ENCODE peak calls at places on chromosomes 4 and X, in eight cellular contexts. One of them, this sample, is unnamed. For H3K36me3, the result is how much of the 10 kb centered on the place peaks cover.

GRCh38 chr4:125115941-125116340 is 198.8 kb upstream of the FAT4 start:
- DNase-seq in tibial artery: no peak
- DNase-seq in GM23338: no peak
- DNase-seq in heart left ventricle: no peak
- DNase-seq in mucosa of descending colon: no peak
- DNase-seq in neural progenitor cell: no peak
- DNase-seq in fibroblast of lung: peak
- DNase-seq in CD8-positive, alpha-beta T cell: no peak
- DNase-seq in this sample: no peak

GRCh38 chrX:57121162-57121741 is at the start of gene SPIN2B:
- DNase-seq in neural progenitor cell: peak
- DNase-seq in CD8-positive, alpha-beta T cell: peak
- DNase-seq in GM23338: peak
- DNase-seq in fibroblast of lung: peak
- DNase-seq in mucosa of descending colon: peak
- DNase-seq in heart left ventricle: peak
- DNase-seq in tibial artery: peak
- DNase-seq in this sample: peak

GRCh38 chrX:151680805-151681204 is 14.5 kb upstream of the PRRG3 start:
- DNase-seq in mucosa of descending colon: peak
- DNase-seq in neural progenitor cell: peak
- DNase-seq in tibial artery: no peak
- DNase-seq in CD8-positive, alpha-beta T cell: peak
- DNase-seq in fibroblast of lung: peak
- DNase-seq in heart left ventricle: no peak
- DNase-seq in GM23338: peak
- DNase-seq in this sample: no peak

GRCh38 chr4:165761968-165762367 is 111.1 kb upstream of the TLL1 start:
- DNase-seq in neural progenitor cell: no peak
- DNase-seq in tibial artery: no peak
- DNase-seq in mucosa of descending colon: no peak
- DNase-seq in heart left ventricle: no peak
- DNase-seq in GM23338: no peak
- DNase-seq in CD8-positive, alpha-beta T cell: no peak
- DNase-seq in fibroblast of lung: no peak
- DNase-seq in this sample: no peak

GRCh38 chr4:26204249-26204825 is 116.5 kb upstream of the RBPJ start:
- DNase-seq in tibial artery: no peak
- DNase-seq in CD8-positive, alpha-beta T cell: peak
- DNase-seq in neural progenitor cell: no peak
- DNase-seq in mucosa of descending colon: no peak
- DNase-seq in GM23338: no peak
- DNase-seq in heart left ventricle: no peak
- DNase-seq in fibroblast of lung: no peak
- DNase-seq in this sample: no peak

GRCh38 chrX:130637591-130637990 is 235.8 kb downstream of the RBMX2 start:
- DNase-seq in neural progenitor cell: no peak
- DNase-seq in mucosa of descending colon: no peak
- DNase-seq in tibial artery: no peak
- DNase-seq in GM23338: no peak
- DNase-seq in CD8-positive, alpha-beta T cell: no peak
- DNase-seq in fibroblast of lung: peak
- DNase-seq in heart left ventricle: no peak
- DNase-seq in this sample: no peak

GRCh38 chrX:150156615-150157014 is 206.5 kb upstream of the MAMLD1 start:
- DNase-seq in neural progenitor cell: no peak
- DNase-seq in CD8-positive, alpha-beta T cell: no peak
- DNase-seq in GM23338: no peak
- DNase-seq in heart left ventricle: no peak
- DNase-seq in tibial artery: no peak
- DNase-seq in mucosa of descending colon: no peak
- DNase-seq in fibroblast of lung: no peak
- DNase-seq in this sample: no peak

GRCh38 chr4:29711226-29711625 is 1008.9 kb upstream of the PCDH7 start:
- DNase-seq in tibial artery: no peak
- DNase-seq in CD8-positive, alpha-beta T cell: no peak
- DNase-seq in heart left ventricle: no peak
- DNase-seq in GM23338: no peak
- DNase-seq in neural progenitor cell: no peak
- DNase-seq in fibroblast of lung: peak
- DNase-seq in mucosa of descending colon: no peak
- DNase-seq in this sample: no peak

GRCh38 chrX:72381439-72382198 is 75.9 kb upstream of the CITED1 start:
- DNase-seq in fibroblast of lung: peak
- DNase-seq in heart left ventricle: no peak
- DNase-seq in neural progenitor cell: no peak
- DNase-seq in CD8-positive, alpha-beta T cell: no peak
- DNase-seq in tibial artery: no peak
- DNase-seq in GM23338: no peak
- DNase-seq in mucosa of descending colon: no peak
- DNase-seq in this sample: no peak

GRCh38 chr4:125382995-125383394 is 68.2 kb downstream of the FAT4 start:
- DNase-seq in neural progenitor cell: no peak
- DNase-seq in fibroblast of lung: no peak
- DNase-seq in mucosa of descending colon: no peak
- DNase-seq in tibial artery: no peak
- DNase-seq in GM23338: no peak
- DNase-seq in CD8-positive, alpha-beta T cell: no peak
- DNase-seq in heart left ventricle: no peak
- DNase-seq in this sample: no peak

GRCh38 chr4:178086324-178086723 is 644.1 kb upstream of the AGA start:
- DNase-seq in CD8-positive, alpha-beta T cell: no peak
- DNase-seq in mucosa of descending colon: no peak
- DNase-seq in fibroblast of lung: peak
- DNase-seq in GM23338: peak
- DNase-seq in tibial artery: no peak
- DNase-seq in heart left ventricle: no peak
- DNase-seq in neural progenitor cell: peak
- DNase-seq in this sample: no peak

GRCh38 chr4:60737858-60738257 is 462.3 kb upstream of the ADGRL3 start:
- DNase-seq in mucosa of descending colon: no peak
- DNase-seq in tibial artery: no peak
- DNase-seq in CD8-positive, alpha-beta T cell: no peak
- DNase-seq in fibroblast of lung: peak
- DNase-seq in neural progenitor cell: no peak
- DNase-seq in heart left ventricle: no peak
- DNase-seq in GM23338: no peak
- DNase-seq in this sample: no peak

GRCh38 chr4:156598138-156598681 is 373.4 kb downstream of the PDGFC start:
- DNase-seq in fibroblast of lung: peak
- DNase-seq in CD8-positive, alpha-beta T cell: no peak
- DNase-seq in tibial artery: no peak
- DNase-seq in mucosa of descending colon: no peak
- DNase-seq in neural progenitor cell: no peak
- DNase-seq in heart left ventricle: no peak
- DNase-seq in GM23338: no peak
- DNase-seq in this sample: no peak

GRCh38 chrX:1392376-1393130 is 640 bp upstream of the SLC25A6 start:
- DNase-seq in GM23338: peak
- DNase-seq in fibroblast of lung: peak
- DNase-seq in CD8-positive, alpha-beta T cell: no peak
- DNase-seq in tibial artery: peak
- DNase-seq in heart left ventricle: peak
- DNase-seq in neural progenitor cell: peak
- DNase-seq in mucosa of descending colon: peak
- DNase-seq in this sample: no peak

GRCh38 chrX:10904220-10904619 is 206.9 kb upstream of the HCCS start:
- DNase-seq in CD8-positive, alpha-beta T cell: no peak
- DNase-seq in mucosa of descending colon: no peak
- DNase-seq in GM23338: no peak
- DNase-seq in fibroblast of lung: peak
- DNase-seq in tibial artery: no peak
- DNase-seq in neural progenitor cell: no peak
- DNase-seq in heart left ventricle: no peak
- DNase-seq in this sample: no peak

GRCh38 chr4:139454646-139455045 is 725 bp downstream of the RAB33B start:
- DNase-seq in tibial artery: no peak
- DNase-seq in heart left ventricle: no peak
- DNase-seq in mucosa of descending colon: no peak
- DNase-seq in GM23338: no peak
- DNase-seq in CD8-positive, alpha-beta T cell: no peak
- DNase-seq in neural progenitor cell: no peak
- DNase-seq in fibroblast of lung: no peak
- DNase-seq in this sample: no peak

GRCh38 chrX:70452143-70452733 is 7.6 kb downstream of the DLG3 start:
- DNase-seq in neural progenitor cell: peak
- DNase-seq in fibroblast of lung: peak
- DNase-seq in tibial artery: peak
- DNase-seq in heart left ventricle: peak
- DNase-seq in CD8-positive, alpha-beta T cell: peak
- DNase-seq in mucosa of descending colon: peak
- DNase-seq in GM23338: peak
- DNase-seq in this sample: peak

GRCh38 chrX:53794181-53794580 is 107.7 kb upstream of the HUWE1 start:
- DNase-seq in mucosa of descending colon: no peak
- DNase-seq in tibial artery: no peak
- DNase-seq in fibroblast of lung: no peak
- DNase-seq in GM23338: no peak
- DNase-seq in neural progenitor cell: no peak
- DNase-seq in heart left ventricle: no peak
- DNase-seq in CD8-positive, alpha-beta T cell: no peak
- DNase-seq in this sample: no peak

GRCh38 chr4:101044766-101045165 is 302.6 kb downstream of the PPP3CA start:
- DNase-seq in fibroblast of lung: no peak
- DNase-seq in neural progenitor cell: no peak
- DNase-seq in mucosa of descending colon: no peak
- DNase-seq in CD8-positive, alpha-beta T cell: no peak
- DNase-seq in heart left ventricle: no peak
- DNase-seq in GM23338: peak
- DNase-seq in tibial artery: no peak
- DNase-seq in this sample: no peak

GRCh38 chrX:18873836-18874235 is 110.1 kb downstream of the PHKA2 start:
- DNase-seq in GM23338: no peak
- DNase-seq in fibroblast of lung: no peak
- DNase-seq in neural progenitor cell: no peak
- DNase-seq in CD8-positive, alpha-beta T cell: no peak
- DNase-seq in heart left ventricle: no peak
- DNase-seq in tibial artery: no peak
- DNase-seq in mucosa of descending colon: no peak
- DNase-seq in this sample: peak

GRCh38 chr4:94544811-94545210 is 93.1 kb downstream of the PDLIM5 start:
- DNase-seq in mucosa of descending colon: no peak
- DNase-seq in GM23338: no peak
- DNase-seq in tibial artery: no peak
- DNase-seq in fibroblast of lung: no peak
- DNase-seq in CD8-positive, alpha-beta T cell: no peak
- DNase-seq in heart left ventricle: no peak
- DNase-seq in neural progenitor cell: no peak
- DNase-seq in this sample: no peak

DNA sequence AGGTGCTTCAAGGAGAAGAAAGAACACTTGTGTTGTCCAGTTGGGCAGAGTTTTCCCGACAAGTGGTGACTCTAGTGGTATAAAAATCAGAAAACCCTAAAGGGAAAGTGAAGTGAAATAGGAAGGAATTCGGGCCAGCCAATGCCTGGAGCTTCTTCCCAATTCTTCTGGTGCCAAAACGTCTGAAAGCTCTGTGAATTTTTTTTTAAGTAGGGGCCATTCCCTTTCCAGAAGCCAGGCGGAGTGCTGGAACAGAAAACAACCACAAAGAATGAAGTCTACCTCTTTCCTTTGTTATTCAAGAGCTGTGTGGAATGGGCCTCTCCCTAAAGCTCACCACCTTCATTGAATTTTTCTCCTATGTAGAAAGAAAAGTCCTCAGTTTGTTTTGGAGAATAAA is 43.1 kb upstream of the PPARGC1A start:
- DNase-seq in fibroblast of lung: peak
- DNase-seq in CD8-positive, alpha-beta T cell: no peak
- DNase-seq in GM23338: peak
- DNase-seq in neural progenitor cell: peak
- DNase-seq in tibial artery: no peak
- DNase-seq in heart left ventricle: no peak
- DNase-seq in mucosa of descending colon: no peak
- DNase-seq in this sample: no peak
- TF ChIP-seq CTCF in fibroblast of lung: peak
- TF ChIP-seq CTCF in CD8-positive, alpha-beta T cell: no peak
- TF ChIP-seq CTCF in GM23338: peak
- TF ChIP-seq CTCF in neural progenitor cell: peak
- TF ChIP-seq CTCF in tibial artery: no peak
- TF ChIP-seq CTCF in heart left ventricle: peak
- TF ChIP-seq CTCF in mucosa of descending colon: no peak
- TF ChIP-seq CTCF in this sample: no peak

GRCh38 chr4:119518915-119519410 is 109.6 kb downstream of the PDE5A start:
- DNase-seq in CD8-positive, alpha-beta T cell: no peak
- DNase-seq in mucosa of descending colon: no peak
- DNase-seq in neural progenitor cell: peak
- DNase-seq in tibial artery: no peak
- DNase-seq in heart left ventricle: no peak
- DNase-seq in fibroblast of lung: no peak
- DNase-seq in GM23338: peak
- DNase-seq in this sample: no peak
- H3K36me3 ChIP-seq in CD8-positive, alpha-beta T cell: under half
- H3K36me3 ChIP-seq in mucosa of descending colon: under half
- H3K36me3 ChIP-seq in neural progenitor cell: under half
- H3K36me3 ChIP-seq in tibial artery: under half
- H3K36me3 ChIP-seq in heart left ventricle: half or more
- H3K36me3 ChIP-seq in fibroblast of lung: under half
- H3K36me3 ChIP-seq in GM23338: under half
- H3K36me3 ChIP-seq in this sample: half or more

GRCh38 chr4:44632089-44632488 is 19.3 kb downstream of the YIPF7 start:
- DNase-seq in heart left ventricle: no peak
- DNase-seq in fibroblast of lung: no peak
- DNase-seq in GM23338: no peak
- DNase-seq in CD8-positive, alpha-beta T cell: no peak
- DNase-seq in tibial artery: no peak
- DNase-seq in mucosa of descending colon: no peak
- DNase-seq in neural progenitor cell: no peak
- DNase-seq in this sample: no peak
- TF ChIP-seq CTCF in heart left ventricle: no peak
- TF ChIP-seq CTCF in fibroblast of lung: no peak
- TF ChIP-seq CTCF in GM23338: no peak
- TF ChIP-seq CTCF in CD8-positive, alpha-beta T cell: no peak
- TF ChIP-seq CTCF in tibial artery: no peak
- TF ChIP-seq CTCF in mucosa of descending colon: no peak
- TF ChIP-seq CTCF in neural progenitor cell: no peak
- TF ChIP-seq CTCF in this sample: no peak

DNA sequence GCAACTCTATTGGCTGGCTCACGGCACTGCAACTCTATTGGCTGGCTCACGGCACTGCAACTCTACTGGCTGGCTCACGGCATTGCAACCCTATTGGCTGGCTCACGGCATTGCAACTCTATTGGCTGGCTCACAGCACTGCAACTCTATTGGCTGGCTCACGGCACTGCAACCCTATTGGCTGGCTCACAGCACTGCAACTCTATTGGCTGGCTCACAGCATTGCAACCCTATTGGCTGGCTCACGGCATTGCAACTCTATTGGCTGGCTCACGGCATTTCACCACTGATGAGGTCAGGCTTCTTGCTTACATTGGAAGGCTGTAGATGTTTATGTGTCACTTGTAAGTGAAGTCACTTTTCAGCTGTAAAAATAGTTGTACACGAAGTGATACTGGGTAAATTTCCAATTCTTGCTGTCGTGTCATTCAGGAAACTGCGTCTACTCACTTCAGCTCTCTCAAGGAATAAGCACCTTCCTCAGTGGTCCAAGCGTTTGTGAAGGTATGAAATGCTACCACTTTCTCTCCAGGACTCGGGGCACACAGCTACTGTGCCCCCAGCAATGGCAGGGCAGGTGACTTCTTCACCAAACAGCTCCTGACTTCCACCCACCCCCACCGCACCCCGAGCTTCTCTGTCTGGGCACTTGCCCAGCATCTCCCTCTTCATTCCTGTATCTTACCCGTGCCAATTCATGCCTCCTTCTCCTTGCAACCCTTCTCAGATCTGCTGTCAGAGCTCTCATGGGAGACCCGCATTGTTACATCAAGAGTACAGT is 141.3 kb downstream of the AFAP1 start:
- DNase-seq in fibroblast of lung: peak
- DNase-seq in mucosa of descending colon: no peak
- DNase-seq in neural progenitor cell: no peak
- DNase-seq in CD8-positive, alpha-beta T cell: no peak
- DNase-seq in tibial artery: no peak
- DNase-seq in heart left ventricle: no peak
- DNase-seq in GM23338: no peak
- DNase-seq in this sample: peak
- H3K36me3 ChIP-seq in fibroblast of lung: under half
- H3K36me3 ChIP-seq in mucosa of descending colon: under half
- H3K36me3 ChIP-seq in neural progenitor cell: under half
- H3K36me3 ChIP-seq in CD8-positive, alpha-beta T cell: under half
- H3K36me3 ChIP-seq in tibial artery: under half
- H3K36me3 ChIP-seq in heart left ventricle: under half
- H3K36me3 ChIP-seq in GM23338: under half
- H3K36me3 ChIP-seq in this sample: under half